ENCODE peak calls at places on chromosomes 6 and 20, in ten cellular contexts. Y, X, I, P, F, K, S, E, Z and G are unnamed samples. For H3K36me3, the result is how much of the 10 kb centered on the place peaks cover.

GRCh38 chr20:14865169-14865568 is 527.8 kb upstream of the FLRT3 start:
- DNase-seq in I (no peak), P (no peak), K (no peak), Y (peak), X (no peak), Z (no peak), F (no peak), S (no peak), E (no peak), G (no peak)

GRCh38 chr6:135576055-135576454 is 78.5 kb upstream of the AHI1 start:
- DNase-seq in K (no peak), P (no peak), F (no peak), X (no peak), Z (no peak), S (no peak), I (no peak), E (no peak), Y (peak), G (no peak)

GRCh38 chr20:62595491-62595890 is 46.8 kb upstream of the SLCO4A1 start:
- DNase-seq in F (no peak), E (peak), I (peak), X (peak), K (no peak), S (peak), Z (no peak), Y (peak), P (no peak), G (no peak)

GRCh38 chr6:43143235-43144124 is 27.6 kb upstream of the SRF start:
- DNase-seq in F (peak), I (peak), P (peak), X (peak), S (peak), Y (peak), E (peak), K (peak), Z (no peak), G (peak)

GRCh38 chr6:68559716-68560115 is 75.4 kb upstream of the ADGRB3 start:
- DNase-seq in S (no peak), Z (no peak), I (no peak), E (no peak), F (no peak), P (peak), K (no peak), X (no peak), Y (peak), G (no peak)

GRCh38 chr6:167543602-167544506 is 219.0 kb downstream of the TTLL2 start:
- DNase-seq in Z (no peak), Y (peak), X (no peak), K (no peak), I (peak), F (no peak), P (no peak), S (no peak), E (no peak), G (no peak)

GRCh38 chr6:67433124-67433523 is 1202.0 kb upstream of the ADGRB3 start:
- DNase-seq in S (no peak), P (no peak), X (no peak), I (no peak), E (no peak), Z (no peak), Y (no peak), F (no peak), K (no peak), G (no peak)

GRCh38 chr6:13260831-13261230 is 67.5 kb downstream of the TBC1D7 start:
- DNase-seq in E (no peak), I (no peak), Z (peak), X (no peak), S (no peak), P (no peak), F (no peak), K (no peak), Y (no peak), G (no peak)

GRCh38 chr6:37474316-37474715 is 25.4 kb downstream of the CCDC167 start:
- DNase-seq in E (no peak), K (no peak), Y (no peak), I (no peak), X (no peak), Z (no peak), S (no peak), P (no peak), F (no peak), G (no peak)

GRCh38 chr20:24588047-24588635 is 118.7 kb downstream of the SYNDIG1 start:
- DNase-seq in E (no peak), Y (no peak), F (no peak), I (no peak), Z (no peak), X (no peak), K (no peak), S (no peak), P (no peak), G (no peak)

GRCh38 chr6:4805553-4806307 is 29.5 kb downstream of the CDYL start:
- DNase-seq in X (peak), Z (no peak), K (no peak), S (no peak), F (peak), Y (peak), E (peak), P (peak), I (peak), G (peak)

GRCh38 chr6:97282726-97283617 is at the start of gene MMS22L:
- DNase-seq in P (peak), X (peak), S (peak), E (peak), I (peak), Y (peak), Z (peak), K (peak), F (peak), G (peak)

GRCh38 chr6:136783021-136783420 is 9.3 kb downstream of the MAP3K5 start:
- DNase-seq in I (no peak), P (no peak), E (no peak), K (no peak), Y (no peak), X (no peak), F (no peak), S (no peak), Z (no peak), G (no peak)

GRCh38 chr6:44452725-44453124 is 65.2 kb downstream of the CDC5L start:
- DNase-seq in E (no peak), P (no peak), Y (peak), S (no peak), I (no peak), Z (no peak), F (no peak), K (no peak), X (no peak), G (no peak)

GRCh38 chr20:50172347-50173013 is 18.1 kb upstream of the CEBPB start:
- DNase-seq in Y (peak), S (peak), Z (no peak), P (peak), I (peak), K (no peak), E (peak), F (peak), X (peak), G (peak)

GRCh38 chr20:62752181-62752670 is 43.6 kb downstream of the NTSR1 start:
- DNase-seq in I (no peak), Z (no peak), X (peak), F (no peak), Y (no peak), P (peak), E (peak), K (no peak), S (peak), G (no peak)

GRCh38 chr6:162620067-162620466 is 107.5 kb downstream of the PRKN start:
- DNase-seq in P (no peak), K (no peak), Z (no peak), Y (no peak), F (no peak), I (no peak), S (no peak), E (no peak), X (no peak), G (no peak)

GRCh38 chr20:43463133-43463863 is 5.6 kb downstream of the SRSF6 start:
- DNase-seq in I (no peak), Z (no peak), K (no peak), F (no peak), P (no peak), X (no peak), E (no peak), S (no peak), Y (no peak), G (no peak)

GRCh38 chr6:137080711-137081110 is 35.9 kb upstream of the IL20RA start:
- DNase-seq in S (no peak), F (no peak), Y (no peak), E (no peak), Z (no peak), P (no peak), K (no peak), I (no peak), X (no peak), G (no peak)

GRCh38 chr20:13525225-13525940 is 113.3 kb downstream of the TASP1 start:
- DNase-seq in S (no peak), E (no peak), P (peak), F (no peak), Y (peak), X (no peak), Z (no peak), I (no peak), K (no peak), G (no peak)

GRCh38 chr6:122832515-122833228 is 43.6 kb downstream of the SMPDL3A start:
- DNase-seq in X (no peak), E (no peak), Z (no peak), K (no peak), I (no peak), P (no peak), F (no peak), Y (no peak), S (no peak), G (no peak)

GRCh38 chr20:1185781-1186334 is 1.1 kb upstream of the TMEM74B start:
- DNase-seq in S (no peak), I (no peak), Z (no peak), F (peak), X (no peak), K (no peak), Y (peak), E (no peak), P (peak), G (peak)

GRCh38 chr6:119233327-119233984 is 116.1 kb downstream of the MAN1A1 start:
- DNase-seq in P (no peak), Z (no peak), K (no peak), X (no peak), S (no peak), I (no peak), F (no peak), E (no peak), Y (no peak), G (no peak)

GRCh38 chr20:25399038-25399430 is 8.4 kb upstream of the ABHD12 start:
- DNase-seq in F (peak), S (no peak), P (peak), K (no peak), Z (no peak), I (no peak), Y (peak), X (no peak), E (no peak), G (no peak)

GRCh38 chr6:156657311-156657710 is 119.9 kb upstream of the ARID1B start:
- DNase-seq in S (no peak), K (no peak), Y (no peak), Z (no peak), P (peak), F (no peak), E (no peak), X (no peak), I (no peak), G (no peak)

GRCh38 chr20:38191654-38192053 is 26.6 kb upstream of the TGM2 start:
- DNase-seq in S (no peak), F (no peak), P (no peak), E (no peak), Y (no peak), X (no peak), Z (no peak), I (no peak), K (no peak), G (no peak)

GRCh38 chr20:34907616-34908469 is 31.4 kb downstream of the ACSS2 start:
- DNase-seq in Y (peak), E (no peak), S (no peak), X (peak), F (peak), I (peak), K (no peak), P (peak), Z (no peak), G (no peak)

GRCh38 chr6:28347119-28347518 is 2.6 kb upstream of the ZKSCAN3 start:
- DNase-seq in I (no peak), Z (no peak), K (no peak), S (no peak), F (no peak), P (no peak), E (no peak), Y (no peak), X (no peak), G (no peak)

GRCh38 chr20:30489604-30490003 is 767.9 kb upstream of the DEFB115 start:
- DNase-seq in Z (no peak), E (peak), Y (no peak), X (no peak), K (no peak), P (no peak), I (no peak), F (no peak), S (no peak), G (no peak)

GRCh38 chr6:24666097-24666615 is 543 bp downstream of the TDP2 start:
- DNase-seq in F (peak), S (peak), E (peak), X (peak), P (no peak), I (peak), Y (peak), Z (no peak), K (no peak), G (peak)

GRCh38 chr20:45841407-45842129 is 8.0 kb downstream of the SNX21 start:
- DNase-seq in Z (no peak), K (no peak), P (no peak), Y (no peak), I (peak), F (no peak), S (no peak), E (no peak), X (peak), G (no peak)
- H3K36me3 ChIP-seq in Z (under half), K (under half), P (under half), Y (under half), I (under half), F (under half), S (under half), E (under half), X (under half), G (half or more)

DNA sequence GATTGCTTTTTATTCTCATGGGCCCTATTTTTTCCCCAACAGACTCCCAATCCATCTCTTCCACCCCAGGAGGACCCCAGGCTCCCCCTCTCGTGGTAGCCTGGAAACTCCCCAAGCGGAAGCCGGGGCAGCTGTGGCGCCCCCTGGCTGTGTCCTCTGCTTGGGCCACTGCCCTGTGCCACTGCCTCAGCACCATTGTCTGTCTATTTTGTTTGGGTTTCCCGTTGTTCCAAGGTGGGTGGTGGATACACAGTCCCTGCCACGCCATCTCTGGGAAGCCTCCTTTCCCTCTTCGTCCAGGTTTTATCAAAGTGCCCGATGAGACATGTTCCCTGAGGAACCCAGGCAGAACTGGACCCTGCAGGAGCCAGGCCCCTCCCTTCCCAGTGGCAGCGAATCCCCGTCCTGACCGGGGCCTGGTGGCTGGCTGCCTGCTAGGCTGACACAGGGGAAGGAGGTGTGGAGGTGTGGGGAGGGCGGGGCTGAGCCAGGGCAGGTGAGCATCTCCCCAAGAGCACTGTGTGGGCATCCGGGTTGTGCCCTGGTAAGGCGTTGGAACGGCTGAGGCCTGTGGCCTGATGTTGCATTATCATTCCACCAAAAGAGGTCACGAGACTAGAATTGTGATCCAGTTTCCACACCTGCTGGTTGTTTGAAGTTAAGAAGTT is 228.2 kb downstream of the CDH4 start:
- DNase-seq in S (no peak), Y (no peak), Z (no peak), K (no peak), F (no peak), P (no peak), X (no peak), I (no peak), E (no peak), G (no peak)
- TF ChIP-seq CTCF in S (no peak), Y (no peak), Z (no peak), K (no peak), F (no peak), P (peak), X (no peak), I (no peak), E (no peak), G (no peak)

GRCh38 chr20:3199206-3199605 is 5.3 kb downstream of the DDRGK1 start:
- DNase-seq in S (no peak), Z (no peak), Y (no peak), I (no peak), X (peak), E (no peak), K (no peak), F (no peak), P (no peak), G (no peak)
- H3K36me3 ChIP-seq in S (under half), Z (under half), Y (under half), I (under half), X (under half), E (under half), K (under half), F (under half), P (under half), G (half or more)

GRCh38 chr20:4866429-4866828 is 134.9 kb downstream of the SLC23A2 start:
- DNase-seq in Z (no peak), I (no peak), E (no peak), X (no peak), K (no peak), S (no peak), Y (no peak), P (no peak), F (peak), G (no peak)
- TF ChIP-seq CTCF in Z (no peak), I (no peak), E (no peak), X (no peak), K (no peak), S (no peak), Y (no peak), P (no peak), F (no peak), G (no peak)

DNA sequence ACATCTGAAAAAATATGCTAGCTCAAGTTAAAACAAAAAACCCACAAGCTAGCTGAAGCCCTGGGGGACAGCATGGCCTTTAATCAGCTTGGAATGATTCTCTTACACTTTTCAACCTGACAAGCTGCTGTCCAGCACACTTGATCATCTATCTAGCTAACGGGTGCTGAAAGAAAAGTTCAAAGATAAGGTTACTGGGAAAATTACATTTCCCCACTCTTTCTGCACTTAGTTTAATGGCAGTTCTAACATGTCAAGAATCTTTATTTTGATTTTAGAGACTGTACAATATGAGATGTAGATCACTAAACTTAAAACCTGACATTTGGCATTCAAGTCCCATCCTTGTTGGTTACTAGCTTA is 53.4 kb downstream of the STK4 start:
- DNase-seq in X (no peak), K (no peak), F (no peak), E (no peak), S (no peak), P (no peak), I (no peak), Z (no peak), Y (no peak), G (no peak)
- H3K36me3 ChIP-seq in X (under half), K (under half), F (under half), E (under half), S (under half), P (under half), I (under half), Z (under half), Y (under half), G (half or more)

GRCh38 chr6:41823178-41823577 is 35.7 kb downstream of the TOMM6 start:
- DNase-seq in I (no peak), E (no peak), Y (no peak), S (no peak), K (no peak), P (no peak), X (no peak), Z (no peak), F (no peak), G (no peak)
- TF ChIP-seq CTCF in I (no peak), E (no peak), Y (no peak), S (no peak), K (no peak), P (no peak), X (no peak), Z (no peak), F (no peak), G (no peak)

GRCh38 chr6:144400321-144400720 is 115.2 kb downstream of the UTRN start:
- DNase-seq in F (no peak), S (no peak), I (no peak), P (no peak), E (no peak), X (no peak), Z (no peak), K (no peak), Y (no peak), G (no peak)

GRCh38 chr6:144405173-144405572 is 120.0 kb downstream of the UTRN start:
- DNase-seq in P (no peak), Y (no peak), X (no peak), S (no peak), F (no peak), K (no peak), Z (no peak), I (no peak), E (no peak), G (no peak)

GRCh38 chr6:144401736-144402733 is 116.9 kb downstream of the UTRN start:
- DNase-seq in Y (no peak), P (no peak), S (no peak), E (no peak), K (no peak), F (no peak), X (no peak), Z (no peak), I (no peak), G (no peak)

GRCh38 chr6:144406796-144407195 is 121.7 kb downstream of the UTRN start:
- DNase-seq in K (no peak), F (no peak), P (no peak), Z (no peak), I (no peak), X (no peak), E (no peak), S (no peak), Y (no peak), G (no peak)

DNA sequence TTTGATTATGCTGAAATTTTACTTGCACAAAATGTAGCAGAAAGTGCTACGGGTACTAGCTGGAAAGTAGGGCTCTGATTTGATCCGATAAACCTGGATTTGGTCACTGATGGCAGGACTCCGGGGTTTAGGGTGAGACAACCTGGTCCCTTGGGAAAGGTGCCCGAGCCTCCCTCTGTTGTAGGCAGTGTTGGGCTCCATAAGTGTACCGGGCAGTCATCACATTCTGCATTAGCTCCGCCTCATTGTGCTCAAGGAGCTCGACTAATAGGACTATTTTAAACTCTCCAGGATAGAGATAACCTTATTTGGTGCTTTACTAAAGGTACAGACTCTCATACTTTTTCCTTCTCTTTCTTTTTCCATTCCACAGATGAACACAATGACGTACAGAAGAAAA is 117.6 kb downstream of the UTRN start:
- DNase-seq in X (no peak), K (no peak), P (no peak), F (no peak), Z (no peak), Y (no peak), I (no peak), E (no peak), S (no peak), G (no peak)
- H3K36me3 ChIP-seq in X (under half), K (under half), P (under half), F (under half), Z (under half), Y (under half), I (under half), E (under half), S (under half), G (under half)

DNA sequence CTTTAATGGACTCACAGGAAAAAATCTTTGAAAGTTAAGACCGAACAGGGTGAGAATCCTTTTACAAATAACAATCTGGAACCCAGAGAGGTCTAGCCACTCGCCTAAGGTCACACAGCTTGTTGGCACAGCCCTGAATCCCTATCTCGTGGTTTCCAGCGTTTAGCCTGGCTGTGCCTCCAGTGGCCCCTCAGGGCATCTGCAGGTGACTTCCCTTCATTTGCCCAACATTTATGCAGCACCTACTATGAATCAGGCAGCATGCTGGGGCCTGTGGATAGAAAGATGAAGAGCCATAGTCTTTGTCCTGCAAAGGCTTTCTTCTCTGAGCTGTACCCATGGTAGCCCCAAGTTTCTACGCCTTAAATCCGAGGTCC is 2.6 kb upstream of the NR2E1 start:
- DNase-seq in K (no peak), X (no peak), I (no peak), F (no peak), Z (no peak), E (no peak), Y (no peak), S (no peak), P (peak), G (no peak)
- TF ChIP-seq CTCF in K (no peak), X (no peak), I (no peak), F (no peak), Z (peak), E (no peak), Y (no peak), S (no peak), P (peak), G (no peak)